ENCODE peak calls at places on chromosomes 6 and 20, in eight cellular contexts. W, O, V, H, C, X, J and Z are unnamed samples.
A peak's percentile ranks its signal among the peaks of the same experiment; 100 is the strongest.

GRCh38 chr6:71334768-71335167 is 46.2 kb downstream of the OGFRL1 start:
- DNase-seq in W (no peak), O (no peak), V (no peak), H (no peak), C (no peak), X (no peak), J (no peak), Z (no peak)

GRCh38 chr6:145783796-145784195 is 30.8 kb downstream of the FBXO30 start:
- DNase-seq in W (no peak), O (no peak), V (no peak), H (no peak), C (no peak), X (no peak), J (no peak), Z (no peak)

GRCh38 chr20:51220293-51220706 is 197.4 kb upstream of the KCNG1 start:
- DNase-seq in W (no peak), O (no peak), V (peak; percentile 52), H (no peak), C (peak; percentile 31), X (peak; percentile 72), J (peak; percentile 23), Z (no peak)

GRCh38 chr6:146029573-146030184 is 817 bp downstream of the GRM1 start:
- DNase-seq in W (no peak), O (no peak), V (peak; percentile 24), H (no peak), C (no peak), X (no peak), J (no peak), Z (no peak)

GRCh38 chr6:126335210-126335609 is 4.7 kb upstream of the CENPW start:
- DNase-seq in W (no peak), O (no peak), V (no peak), H (no peak), C (no peak), X (no peak), J (no peak), Z (no peak)

GRCh38 chr6:40308533-40309306 is 278.4 kb downstream of the LRFN2 start:
- DNase-seq in W (peak; percentile 11), O (peak; percentile 13), V (peak; percentile 82), H (peak; percentile 29), C (peak; percentile 43), X (peak; percentile 80), J (peak; percentile 56), Z (peak; percentile 30)

GRCh38 chr6:21003780-21004541 is 469.7 kb downstream of the CDKAL1 start:
- DNase-seq in W (peak; percentile 72), O (no peak), V (peak; percentile 47), H (no peak), C (peak; percentile 93), X (no peak), J (peak; percentile 99), Z (no peak)

GRCh38 chr6:165634076-165634475 is 29.0 kb downstream of the PDE10A start:
- DNase-seq in W (no peak), O (no peak), V (no peak), H (no peak), C (no peak), X (no peak), J (no peak), Z (no peak)

GRCh38 chr6:48817714-48818113 is 645.3 kb downstream of the MMUT start:
- DNase-seq in W (no peak), O (no peak), V (no peak), H (no peak), C (no peak), X (no peak), J (no peak), Z (no peak)

GRCh38 chr20:1894951-1895673 is at the start of gene SIRPA:
- DNase-seq in W (no peak), O (no peak), V (peak; percentile 91), H (no peak), C (peak; percentile 66), X (peak; percentile 32), J (no peak), Z (no peak)

GRCh38 chr6:155771822-155772221 is 316.2 kb upstream of the NOX3 start:
- DNase-seq in W (no peak), O (no peak), V (no peak), H (no peak), C (no peak), X (no peak), J (no peak), Z (no peak)

GRCh38 chr6:14521141-14521540 is 403.6 kb downstream of the CD83 start:
- DNase-seq in W (no peak), O (no peak), V (no peak), H (no peak), C (no peak), X (no peak), J (no peak), Z (no peak)

GRCh38 chr6:14520029-14520428 is 402.5 kb downstream of the CD83 start:
- DNase-seq in W (no peak), O (no peak), V (no peak), H (no peak), C (no peak), X (no peak), J (no peak), Z (no peak)

GRCh38 chr6:14518515-14519217 is 401.1 kb downstream of the CD83 start:
- DNase-seq in W (no peak), O (no peak), V (peak; percentile 85), H (no peak), C (no peak), X (no peak), J (no peak), Z (no peak)

GRCh38 chr6:14520536-14520935 is 403.0 kb downstream of the CD83 start:
- DNase-seq in W (no peak), O (no peak), V (no peak), H (no peak), C (no peak), X (no peak), J (no peak), Z (no peak)

GRCh38 chr6:14524319-14524718 is 406.7 kb downstream of the CD83 start:
- DNase-seq in W (no peak), O (no peak), V (peak; percentile 19), H (no peak), C (no peak), X (no peak), J (no peak), Z (no peak)
- TF ChIP-seq POLR2AphosphoS5 in W (no peak), O (no peak), V (no peak), H (no peak), C (no peak), X (no peak), J (no peak), Z (no peak)

GRCh38 chr6:90368601-90369000 is 72.0 kb upstream of the BACH2 start:
- DNase-seq in W (no peak), O (no peak), V (no peak), H (no peak), C (no peak), X (no peak), J (no peak), Z (no peak)

GRCh38 chr6:90370493-90370959 is 73.9 kb upstream of the BACH2 start:
- DNase-seq in W (no peak), O (no peak), V (no peak), H (no peak), C (no peak), X (peak; percentile 26), J (no peak), Z (no peak)

GRCh38 chr6:90368001-90368400 is 71.4 kb upstream of the BACH2 start:
- DNase-seq in W (no peak), O (no peak), V (no peak), H (no peak), C (no peak), X (no peak), J (no peak), Z (no peak)

GRCh38 chr6:90369651-90370050 is 73.0 kb upstream of the BACH2 start:
- DNase-seq in W (no peak), O (no peak), V (no peak), H (no peak), C (no peak), X (no peak), J (no peak), Z (no peak)

DNA sequence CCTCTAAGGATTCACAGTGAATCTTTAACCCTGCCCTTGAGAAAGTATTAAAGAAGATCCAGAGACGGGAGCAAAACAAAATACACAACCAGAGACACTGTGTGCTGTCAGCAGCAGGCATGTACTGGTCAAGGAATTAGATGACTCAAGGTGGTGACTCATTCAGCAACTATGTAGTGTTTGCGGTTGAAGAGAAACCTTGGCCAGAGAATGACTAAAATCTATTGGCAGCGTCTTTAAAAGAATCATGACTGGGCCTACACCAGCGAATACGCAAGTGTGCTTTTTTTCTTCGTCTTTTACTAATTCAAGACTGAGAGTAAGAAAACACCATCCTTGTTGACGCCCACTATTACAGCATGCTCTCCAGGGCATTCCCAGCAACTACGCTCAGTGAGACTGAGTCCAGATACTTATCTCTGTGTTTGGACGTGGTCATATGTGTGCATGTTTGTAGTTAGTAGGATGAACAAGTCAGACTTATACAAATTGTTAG is 72.4 kb upstream of the BACH2 start:
- DNase-seq in W (peak; percentile 90), O (peak; percentile 99), V (no peak), H (peak; percentile 27), C (peak; percentile 98), X (peak; percentile 83), J (peak; percentile 20), Z (no peak)
- H3K9ac ChIP-seq in W (no peak overlapping the region), O (peak overlapping the region; percentile 44), V (peak overlapping the region; percentile 49), H (no peak overlapping the region), C (peak overlapping the region; percentile 70), X (peak overlapping the region; percentile 55), J (no peak overlapping the region), Z (no peak overlapping the region)

GRCh38 chr20:10661261-10661660 is 12.5 kb downstream of the JAG1 start:
- DNase-seq in W (no peak), O (no peak), V (no peak), H (no peak), C (no peak), X (no peak), J (no peak), Z (no peak)
- TF ChIP-seq POLR2AphosphoS5 in W (no peak), O (no peak), V (no peak), H (no peak), C (no peak), X (no peak), J (no peak), Z (no peak)

GRCh38 chr6:6685249-6685667 is 96.7 kb downstream of the LY86 start:
- DNase-seq in W (peak; percentile 32), O (no peak), V (no peak), H (no peak), C (no peak), X (no peak), J (peak; percentile 32), Z (no peak)

GRCh38 chr6:6688283-6688682 is 99.8 kb downstream of the LY86 start:
- DNase-seq in W (no peak), O (no peak), V (no peak), H (no peak), C (peak; percentile 49), X (no peak), J (peak; percentile 54), Z (no peak)

GRCh38 chr6:6686748-6687601 is 98.5 kb downstream of the LY86 start:
- DNase-seq in W (no peak), O (peak; percentile 93), V (peak; percentile 89), H (peak; percentile 94), C (peak; percentile 96), X (peak; percentile 100), J (peak; percentile 91), Z (no peak)

GRCh38 chr6:6684365-6684833 is 95.9 kb downstream of the LY86 start:
- DNase-seq in W (peak; percentile 99), O (no peak), V (no peak), H (no peak), C (no peak), X (peak; percentile 79), J (no peak), Z (no peak)

DNA sequence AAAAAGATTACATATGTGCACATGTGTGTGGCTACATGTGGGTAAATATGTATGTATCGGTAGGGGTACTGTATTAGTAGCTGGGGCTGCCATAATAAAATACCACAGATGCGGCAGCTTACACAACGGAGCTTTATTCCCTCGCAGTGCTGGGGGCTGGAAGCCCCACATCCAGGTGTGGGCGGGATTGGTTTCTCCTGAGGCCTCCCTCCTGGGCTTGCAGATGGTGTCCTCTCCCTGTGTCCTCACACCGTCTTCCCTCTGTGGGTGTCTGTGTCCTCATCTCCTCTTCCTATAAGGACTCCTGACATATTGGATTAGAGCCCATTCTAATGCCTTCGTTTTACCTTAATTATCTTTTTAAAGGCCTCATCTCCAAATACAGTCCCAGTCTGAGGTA is 97.7 kb downstream of the LY86 start:
- DNase-seq in W (no peak), O (no peak), V (no peak), H (no peak), C (no peak), X (no peak), J (no peak), Z (no peak)
- H3K9ac ChIP-seq in W (no peak overlapping the region), O (peak overlapping the region; percentile 62), V (no peak overlapping the region), H (no peak overlapping the region), C (no peak overlapping the region), X (peak overlapping the region; percentile 86), J (no peak overlapping the region), Z (no peak overlapping the region)